ENCODE peak calls at places on chromosomes 16 and 17, in nine cellular contexts. One of them, this sample, is unnamed.

GRCh38 chr17:27315322-27315721 is 21.4 kb downstream of the WSB1 start:
- DNase-seq in CD8-positive, alpha-beta memory T cell: no peak
- DNase-seq in hepatocyte: peak
- DNase-seq in foreskin fibroblast: peak
- DNase-seq in SJCRH30: no peak
- DNase-seq in heart right ventricle: peak
- DNase-seq in A549: no peak
- DNase-seq in pancreas: no peak
- DNase-seq in lower leg skin: no peak
- DNase-seq in this sample: peak

GRCh38 chr16:83915081-83915480 is 16.2 kb downstream of the MLYCD start:
- DNase-seq in heart right ventricle: no peak
- DNase-seq in lower leg skin: no peak
- DNase-seq in SJCRH30: no peak
- DNase-seq in hepatocyte: no peak
- DNase-seq in A549: no peak
- DNase-seq in pancreas: no peak
- DNase-seq in CD8-positive, alpha-beta memory T cell: no peak
- DNase-seq in foreskin fibroblast: no peak
- DNase-seq in this sample: no peak

GRCh38 chr17:75694536-75694935 is 26.7 kb upstream of the ITGB4 start:
- DNase-seq in hepatocyte: no peak
- DNase-seq in heart right ventricle: no peak
- DNase-seq in SJCRH30: no peak
- DNase-seq in foreskin fibroblast: no peak
- DNase-seq in A549: no peak
- DNase-seq in pancreas: no peak
- DNase-seq in lower leg skin: no peak
- DNase-seq in CD8-positive, alpha-beta memory T cell: no peak
- DNase-seq in this sample: no peak

GRCh38 chr16:73232555-73233422 is 184.9 kb upstream of the ZFHX3 start:
- DNase-seq in SJCRH30: peak
- DNase-seq in hepatocyte: peak
- DNase-seq in foreskin fibroblast: peak
- DNase-seq in lower leg skin: no peak
- DNase-seq in heart right ventricle: peak
- DNase-seq in A549: peak
- DNase-seq in pancreas: peak
- DNase-seq in CD8-positive, alpha-beta memory T cell: no peak
- DNase-seq in this sample: peak

GRCh38 chr17:40542562-40543411 is 22.5 kb downstream of the CCR7 start:
- DNase-seq in lower leg skin: peak
- DNase-seq in heart right ventricle: peak
- DNase-seq in SJCRH30: peak
- DNase-seq in A549: peak
- DNase-seq in foreskin fibroblast: peak
- DNase-seq in hepatocyte: peak
- DNase-seq in CD8-positive, alpha-beta memory T cell: no peak
- DNase-seq in pancreas: peak
- DNase-seq in this sample: peak

GRCh38 chr16:86986809-86987487 is 330.2 kb downstream of the C16orf95 start:
- DNase-seq in SJCRH30: no peak
- DNase-seq in hepatocyte: no peak
- DNase-seq in heart right ventricle: no peak
- DNase-seq in foreskin fibroblast: no peak
- DNase-seq in A549: no peak
- DNase-seq in lower leg skin: no peak
- DNase-seq in CD8-positive, alpha-beta memory T cell: no peak
- DNase-seq in pancreas: no peak
- DNase-seq in this sample: no peak

GRCh38 chr16:81485824-81486554 is 41.4 kb downstream of the CMIP start:
- DNase-seq in A549: peak
- DNase-seq in pancreas: no peak
- DNase-seq in SJCRH30: no peak
- DNase-seq in foreskin fibroblast: no peak
- DNase-seq in lower leg skin: no peak
- DNase-seq in heart right ventricle: no peak
- DNase-seq in hepatocyte: no peak
- DNase-seq in CD8-positive, alpha-beta memory T cell: no peak
- DNase-seq in this sample: no peak

GRCh38 chr16:5349101-5349500 is 251.5 kb upstream of the EEF2KMT start:
- DNase-seq in SJCRH30: no peak
- DNase-seq in heart right ventricle: no peak
- DNase-seq in pancreas: no peak
- DNase-seq in A549: no peak
- DNase-seq in lower leg skin: no peak
- DNase-seq in foreskin fibroblast: no peak
- DNase-seq in hepatocyte: no peak
- DNase-seq in CD8-positive, alpha-beta memory T cell: no peak
- DNase-seq in this sample: no peak

DNA sequence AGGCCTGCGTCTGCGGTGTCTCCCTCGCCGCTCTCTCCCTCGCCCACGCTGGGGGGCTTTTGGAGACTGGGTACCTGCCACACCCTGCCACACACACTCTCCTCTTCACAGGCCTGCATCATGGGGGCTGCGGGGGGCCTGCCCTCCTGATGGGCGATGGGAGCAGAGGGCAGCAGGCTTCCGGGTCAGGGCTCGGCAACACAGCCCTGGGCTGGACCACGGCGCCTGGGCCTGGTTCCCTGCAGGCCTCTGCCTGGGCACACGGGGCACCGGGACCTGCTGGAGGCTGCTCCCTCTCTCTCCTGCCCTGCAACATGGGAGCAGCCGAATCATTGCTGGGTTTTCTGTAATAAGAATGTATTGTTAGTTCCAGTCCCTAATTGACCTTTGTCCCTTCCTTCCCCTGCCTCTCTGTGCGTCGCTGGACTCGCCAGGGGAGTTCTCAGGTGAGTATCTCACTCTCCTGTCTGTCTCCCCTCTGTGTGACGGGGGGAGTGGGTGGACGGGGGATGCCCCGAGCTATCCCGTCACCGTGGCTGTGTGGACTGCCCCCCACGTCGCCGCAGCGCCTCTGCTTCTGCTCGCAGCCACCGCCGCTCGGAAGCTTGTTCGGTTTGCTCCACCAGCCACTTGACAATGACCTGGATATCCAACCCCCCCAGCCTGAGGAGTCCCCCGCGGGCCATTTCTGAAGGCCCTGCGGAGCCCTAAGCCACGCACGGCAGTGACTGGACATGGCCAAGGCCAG is 13.5 kb downstream of the NME3 start:
- DNase-seq in lower leg skin: no peak
- DNase-seq in pancreas: peak
- DNase-seq in foreskin fibroblast: no peak
- DNase-seq in CD8-positive, alpha-beta memory T cell: no peak
- DNase-seq in hepatocyte: no peak
- DNase-seq in A549: no peak
- DNase-seq in heart right ventricle: no peak
- DNase-seq in SJCRH30: no peak
- DNase-seq in this sample: no peak
- H3K4me3 ChIP-seq in lower leg skin: no peak
- H3K4me3 ChIP-seq in pancreas: no peak
- H3K4me3 ChIP-seq in foreskin fibroblast: no peak
- H3K4me3 ChIP-seq in CD8-positive, alpha-beta memory T cell: no peak
- H3K4me3 ChIP-seq in hepatocyte: no peak
- H3K4me3 ChIP-seq in A549: no peak
- H3K4me3 ChIP-seq in heart right ventricle: no peak
- H3K4me3 ChIP-seq in SJCRH30: no peak
- H3K4me3 ChIP-seq in this sample: no peak

GRCh38 chr17:45172541-45173286 is 11.0 kb downstream of the HEXIM2 start:
- DNase-seq in SJCRH30: peak
- DNase-seq in A549: peak
- DNase-seq in heart right ventricle: peak
- DNase-seq in pancreas: peak
- DNase-seq in hepatocyte: peak
- DNase-seq in foreskin fibroblast: peak
- DNase-seq in CD8-positive, alpha-beta memory T cell: peak
- DNase-seq in lower leg skin: peak
- DNase-seq in this sample: no peak

GRCh38 chr17:45170976-45171337 is 9.3 kb downstream of the HEXIM2 start:
- DNase-seq in CD8-positive, alpha-beta memory T cell: no peak
- DNase-seq in pancreas: peak
- DNase-seq in foreskin fibroblast: peak
- DNase-seq in hepatocyte: peak
- DNase-seq in lower leg skin: peak
- DNase-seq in heart right ventricle: peak
- DNase-seq in SJCRH30: no peak
- DNase-seq in A549: peak
- DNase-seq in this sample: no peak

GRCh38 chr17:45170280-45170975 is 8.8 kb downstream of the HEXIM2 start:
- DNase-seq in CD8-positive, alpha-beta memory T cell: no peak
- DNase-seq in lower leg skin: no peak
- DNase-seq in A549: no peak
- DNase-seq in heart right ventricle: no peak
- DNase-seq in SJCRH30: no peak
- DNase-seq in hepatocyte: no peak
- DNase-seq in foreskin fibroblast: no peak
- DNase-seq in pancreas: no peak
- DNase-seq in this sample: no peak

GRCh38 chr17:45172232-45172540 is 10.5 kb downstream of the HEXIM2 start:
- DNase-seq in heart right ventricle: no peak
- DNase-seq in lower leg skin: no peak
- DNase-seq in foreskin fibroblast: no peak
- DNase-seq in A549: no peak
- DNase-seq in pancreas: no peak
- DNase-seq in SJCRH30: no peak
- DNase-seq in hepatocyte: no peak
- DNase-seq in CD8-positive, alpha-beta memory T cell: no peak
- DNase-seq in this sample: no peak

DNA sequence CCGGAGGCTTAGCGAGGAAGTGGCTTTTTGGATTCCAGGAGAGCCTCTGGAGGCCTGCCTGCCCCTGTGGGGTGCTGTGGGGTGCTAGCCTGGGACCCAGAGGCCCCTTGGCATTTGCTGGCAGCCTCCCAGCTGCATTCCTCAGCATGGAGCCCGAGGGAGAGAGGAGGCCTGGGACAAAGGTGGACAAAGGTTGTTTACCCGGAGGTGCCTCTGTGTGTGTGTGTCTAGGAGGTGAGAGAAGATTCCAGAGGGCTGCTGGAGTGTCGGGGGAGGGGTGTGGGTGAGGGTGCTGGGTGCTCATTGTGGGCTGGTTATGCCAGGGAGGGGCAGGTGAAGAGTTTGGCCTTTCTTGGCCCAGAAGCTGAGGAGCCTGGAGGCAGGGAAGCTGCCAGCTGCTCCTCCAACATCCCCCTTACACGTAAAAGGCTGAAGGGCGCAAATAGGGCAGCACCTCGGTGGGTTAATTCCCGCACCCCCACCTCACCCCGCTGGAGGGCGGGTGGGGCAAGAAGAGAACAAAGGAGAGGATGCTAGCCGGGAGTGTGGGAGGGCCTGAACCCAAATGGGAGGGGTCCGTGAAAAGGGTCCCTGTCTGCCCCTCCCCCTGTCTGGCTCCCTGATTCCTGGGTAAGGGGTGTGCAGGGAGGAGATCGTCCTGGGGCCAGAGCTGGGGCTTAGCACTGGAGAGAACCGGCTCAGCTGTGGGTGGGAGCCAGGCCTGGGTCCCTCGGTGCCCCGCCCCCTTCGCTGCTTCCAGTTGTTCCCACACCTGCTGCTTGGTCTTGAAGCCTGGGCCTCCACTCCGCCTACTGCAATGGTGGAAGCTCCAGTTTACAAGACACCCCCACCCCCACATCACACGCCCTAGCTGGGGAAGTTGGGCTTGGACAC is 9.9 kb downstream of the HEXIM2 start:
- DNase-seq in CD8-positive, alpha-beta memory T cell: no peak
- DNase-seq in lower leg skin: peak
- DNase-seq in SJCRH30: peak
- DNase-seq in heart right ventricle: no peak
- DNase-seq in foreskin fibroblast: peak
- DNase-seq in pancreas: peak
- DNase-seq in A549: peak
- DNase-seq in hepatocyte: peak
- DNase-seq in this sample: peak
- H3K4me3 ChIP-seq in CD8-positive, alpha-beta memory T cell: no peak
- H3K4me3 ChIP-seq in lower leg skin: no peak
- H3K4me3 ChIP-seq in SJCRH30: peak
- H3K4me3 ChIP-seq in heart right ventricle: peak
- H3K4me3 ChIP-seq in foreskin fibroblast: peak
- H3K4me3 ChIP-seq in pancreas: no peak
- H3K4me3 ChIP-seq in A549: peak
- H3K4me3 ChIP-seq in hepatocyte: no peak
- H3K4me3 ChIP-seq in this sample: peak

GRCh38 chr16:56683424-56684162 is 1.3 kb downstream of the MT1X start:
- DNase-seq in foreskin fibroblast: no peak
- DNase-seq in lower leg skin: no peak
- DNase-seq in SJCRH30: no peak
- DNase-seq in hepatocyte: no peak
- DNase-seq in pancreas: no peak
- DNase-seq in CD8-positive, alpha-beta memory T cell: no peak
- DNase-seq in A549: no peak
- DNase-seq in heart right ventricle: no peak
- DNase-seq in this sample: no peak

GRCh38 chr16:56682703-56683397 is 580 bp downstream of the MT1X start:
- DNase-seq in lower leg skin: no peak
- DNase-seq in heart right ventricle: no peak
- DNase-seq in CD8-positive, alpha-beta memory T cell: no peak
- DNase-seq in pancreas: no peak
- DNase-seq in SJCRH30: no peak
- DNase-seq in foreskin fibroblast: no peak
- DNase-seq in hepatocyte: no peak
- DNase-seq in A549: no peak
- DNase-seq in this sample: no peak

GRCh38 chr16:56681939-56682702 is at the start of gene MT1X:
- DNase-seq in SJCRH30: peak
- DNase-seq in A549: peak
- DNase-seq in pancreas: peak
- DNase-seq in CD8-positive, alpha-beta memory T cell: peak
- DNase-seq in foreskin fibroblast: peak
- DNase-seq in lower leg skin: peak
- DNase-seq in hepatocyte: peak
- DNase-seq in heart right ventricle: peak
- DNase-seq in this sample: peak

GRCh38 chr16:56684926-56685590 is 2.8 kb downstream of the MT1X start:
- DNase-seq in foreskin fibroblast: no peak
- DNase-seq in lower leg skin: no peak
- DNase-seq in CD8-positive, alpha-beta memory T cell: no peak
- DNase-seq in A549: no peak
- DNase-seq in SJCRH30: no peak
- DNase-seq in heart right ventricle: no peak
- DNase-seq in pancreas: peak
- DNase-seq in hepatocyte: no peak
- DNase-seq in this sample: no peak

DNA sequence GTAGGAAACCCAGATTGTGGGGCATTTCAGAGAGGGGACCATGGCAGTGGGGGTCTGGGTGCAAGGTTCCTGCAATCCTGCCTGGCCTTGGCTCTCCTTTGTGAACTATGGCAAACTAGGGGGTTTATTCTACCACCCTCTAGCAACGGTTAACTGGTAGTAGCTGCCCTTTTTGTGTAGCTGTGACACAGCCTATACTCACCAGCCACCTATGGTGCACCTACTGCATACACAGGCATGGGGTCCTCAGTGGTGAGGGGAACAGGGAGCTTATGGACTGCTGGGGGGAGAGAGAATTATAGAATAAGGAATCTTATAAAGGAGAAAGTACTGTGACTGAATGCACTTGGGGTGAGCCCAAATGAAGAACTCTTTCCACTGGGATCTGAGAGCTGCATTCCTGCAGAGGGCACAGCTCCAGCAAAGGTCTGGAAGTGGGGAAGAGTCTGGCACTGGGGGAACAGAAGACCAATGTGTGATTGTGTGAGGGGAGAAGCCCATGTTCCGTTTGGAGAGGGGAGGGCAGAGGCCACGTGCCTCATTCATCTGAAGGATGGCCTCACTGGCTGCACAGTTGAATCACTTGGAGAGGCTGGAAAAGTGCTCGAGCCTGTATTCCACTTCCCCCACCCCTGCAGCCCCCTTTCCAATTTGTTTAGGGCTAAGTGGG is 2.1 kb downstream of the MT1X start:
- DNase-seq in CD8-positive, alpha-beta memory T cell: no peak
- DNase-seq in foreskin fibroblast: no peak
- DNase-seq in hepatocyte: no peak
- DNase-seq in SJCRH30: no peak
- DNase-seq in lower leg skin: no peak
- DNase-seq in heart right ventricle: no peak
- DNase-seq in A549: no peak
- DNase-seq in pancreas: no peak
- DNase-seq in this sample: no peak
- H3K4me3 ChIP-seq in CD8-positive, alpha-beta memory T cell: no peak
- H3K4me3 ChIP-seq in foreskin fibroblast: no peak
- H3K4me3 ChIP-seq in hepatocyte: no peak
- H3K4me3 ChIP-seq in SJCRH30: no peak
- H3K4me3 ChIP-seq in lower leg skin: peak
- H3K4me3 ChIP-seq in heart right ventricle: no peak
- H3K4me3 ChIP-seq in A549: no peak
- H3K4me3 ChIP-seq in pancreas: no peak
- H3K4me3 ChIP-seq in this sample: no peak

DNA sequence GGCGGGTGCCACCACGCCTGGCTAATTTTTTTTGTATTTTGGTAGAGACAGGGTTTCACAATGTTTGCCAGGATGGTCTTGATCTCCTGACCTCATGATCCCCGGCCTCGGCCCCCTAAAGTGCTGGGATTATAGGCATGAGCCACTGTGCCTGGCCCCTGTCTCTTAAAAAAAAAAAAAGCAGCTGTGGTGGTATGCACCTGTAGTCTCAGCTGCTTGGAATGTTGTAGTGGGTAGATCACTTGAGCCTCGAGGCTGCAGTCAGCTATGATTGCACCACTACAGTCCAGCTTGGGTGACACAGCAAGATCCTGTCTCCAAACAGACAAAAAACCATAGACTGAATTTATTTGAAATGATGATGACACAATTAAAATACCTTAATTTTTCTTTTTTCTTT is 24.3 kb downstream of the CDK12 start:
- DNase-seq in foreskin fibroblast: peak
- DNase-seq in lower leg skin: peak
- DNase-seq in pancreas: no peak
- DNase-seq in CD8-positive, alpha-beta memory T cell: no peak
- DNase-seq in SJCRH30: peak
- DNase-seq in A549: no peak
- DNase-seq in heart right ventricle: no peak
- DNase-seq in hepatocyte: peak
- DNase-seq in this sample: peak
- H3K4me3 ChIP-seq in foreskin fibroblast: no peak
- H3K4me3 ChIP-seq in lower leg skin: no peak
- H3K4me3 ChIP-seq in pancreas: no peak
- H3K4me3 ChIP-seq in CD8-positive, alpha-beta memory T cell: no peak
- H3K4me3 ChIP-seq in SJCRH30: no peak
- H3K4me3 ChIP-seq in A549: no peak
- H3K4me3 ChIP-seq in heart right ventricle: no peak
- H3K4me3 ChIP-seq in hepatocyte: no peak
- H3K4me3 ChIP-seq in this sample: no peak